ENCODE peak calls at places on chromosomes 6 and 20, in six cellular contexts. L is M059J; Y is nucleus accumbens; O is CD8-positive, alpha-beta memory T cell; V is GM12891; A is GM18507. B is an unnamed sample.

GRCh38 chr6:121222656-121223055 is 111.6 kb downstream of the TBC1D32 start:
- DNase-seq in L (peak), Y (no peak), O (no peak), V (no peak), A (no peak), B (no peak)

GRCh38 chr6:159110013-159110412 is 59.2 kb upstream of the FNDC1 start:
- DNase-seq in L (peak), Y (no peak), O (peak), V (no peak), A (no peak), B (no peak)

GRCh38 chr20:50138479-50139393 is 14.8 kb downstream of the PEDS1 start:
- DNase-seq in L (peak), Y (peak), O (no peak), V (no peak), A (no peak), B (no peak)

GRCh38 chr6:52675372-52675771 is 4.5 kb downstream of the TMEM14A start:
- DNase-seq in L (no peak), Y (no peak), O (no peak), V (no peak), A (no peak), B (no peak)

GRCh38 chr6:127457444-127458064 is 1.6 kb downstream of the KIAA0408 start:
- DNase-seq in L (peak), Y (no peak), O (no peak), V (no peak), A (no peak), B (no peak)

GRCh38 chr20:49892260-49893216 is 22.8 kb downstream of the SPATA2 start:
- DNase-seq in L (no peak), Y (no peak), O (peak), V (no peak), A (no peak), B (no peak)

GRCh38 chr20:3412600-3413392 is 5.3 kb upstream of the DNAAF9 start:
- DNase-seq in L (no peak), Y (no peak), O (no peak), V (no peak), A (no peak), B (no peak)

GRCh38 chr6:21438237-21438985 is 155.1 kb upstream of the SOX4 start:
- DNase-seq in L (peak), Y (no peak), O (no peak), V (peak), A (peak), B (peak)

GRCh38 chr20:49569403-49570115 is 1.6 kb upstream of the PTGIS start:
- DNase-seq in L (no peak), Y (no peak), O (no peak), V (no peak), A (no peak), B (no peak)

GRCh38 chr20:23412026-23412425 is 9.3 kb downstream of the NAPB start:
- DNase-seq in L (no peak), Y (no peak), O (no peak), V (no peak), A (no peak), B (no peak)

GRCh38 chr6:105851181-105851580 is 235.0 kb upstream of the PRDM1 start:
- DNase-seq in L (no peak), Y (no peak), O (no peak), V (no peak), A (no peak), B (no peak)

GRCh38 chr6:89763550-89763949 is 56.0 kb downstream of the MDN1 start:
- DNase-seq in L (peak), Y (no peak), O (no peak), V (no peak), A (no peak), B (no peak)

GRCh38 chr6:80872194-80872950 is 765.9 kb downstream of the BCKDHB start:
- DNase-seq in L (no peak), Y (no peak), O (no peak), V (no peak), A (no peak), B (no peak)

GRCh38 chr6:143135797-143136561 is 75.3 kb downstream of the AIG1 start:
- DNase-seq in L (no peak), Y (no peak), O (no peak), V (no peak), A (no peak), B (no peak)

GRCh38 chr6:166420351-166420750 is 37.6 kb upstream of the MPC1 start:
- DNase-seq in L (peak), Y (no peak), O (peak), V (no peak), A (no peak), B (no peak)

GRCh38 chr20:31485450-31486339 is 10.6 kb downstream of the REM1 start:
- DNase-seq in L (peak), Y (no peak), O (no peak), V (no peak), A (no peak), B (no peak)

GRCh38 chr20:48912065-48912464 is 9.4 kb upstream of the ARFGEF2 start:
- DNase-seq in L (no peak), Y (no peak), O (no peak), V (no peak), A (no peak), B (no peak)

GRCh38 chr6:38350220-38350619 is 289.5 kb downstream of the BTBD9 start:
- DNase-seq in L (no peak), Y (no peak), O (no peak), V (no peak), A (no peak), B (no peak)

GRCh38 chr20:62511300-62511914 is 35.6 kb upstream of the GATA5 start:
- DNase-seq in L (no peak), Y (no peak), O (no peak), V (no peak), A (no peak), B (no peak)

GRCh38 chr6:167568407-167569024 is 243.6 kb downstream of the TTLL2 start:
- DNase-seq in L (no peak), Y (no peak), O (no peak), V (no peak), A (no peak), B (no peak)

GRCh38 chr6:35082046-35082732 is 59.0 kb downstream of the TCP11 start:
- DNase-seq in L (no peak), Y (no peak), O (no peak), V (no peak), A (no peak), B (no peak)

GRCh38 chr6:14549871-14550270 is 432.3 kb downstream of the CD83 start:
- DNase-seq in L (no peak), Y (no peak), O (no peak), V (no peak), A (no peak), B (no peak)

GRCh38 chr20:48722002-48722731 is 105.6 kb downstream of the PREX1 start:
- DNase-seq in L (peak), Y (no peak), O (no peak), V (no peak), A (no peak), B (peak)

GRCh38 chr20:41436679-41437078 is 70.1 kb upstream of the EMILIN3 start:
- DNase-seq in L (peak), Y (no peak), O (no peak), V (no peak), A (no peak), B (no peak)

GRCh38 chr6:22071655-22072054 is 225.2 kb downstream of the PRL start:
- DNase-seq in L (peak), Y (no peak), O (no peak), V (no peak), A (no peak), B (no peak)

GRCh38 chr20:21235346-21235712 is 67.8 kb upstream of the XRN2 start:
- DNase-seq in L (no peak), Y (no peak), O (no peak), V (no peak), A (no peak), B (no peak)

GRCh38 chr6:128179890-128180440 is 279.1 kb upstream of the THEMIS start:
- DNase-seq in L (no peak), Y (no peak), O (no peak), V (no peak), A (no peak), B (no peak)

GRCh38 chr20:45813489-45813888 is 1.0 kb downstream of the UBE2C start:
- DNase-seq in L (no peak), Y (no peak), O (no peak), V (no peak), A (no peak), B (no peak)

GRCh38 chr6:123000244-123000770 is 4.3 kb downstream of the CLVS2 start:
- DNase-seq in L (no peak), Y (no peak), O (no peak), V (no peak), A (no peak), B (no peak)

GRCh38 chr6:45728674-45729073 is 287.0 kb downstream of the CLIC5 start:
- DNase-seq in L (peak), Y (no peak), O (no peak), V (no peak), A (no peak), B (no peak)

GRCh38 chr6:112665815-112666214 is 318.7 kb downstream of the RFPL4B start:
- DNase-seq in L (peak), Y (no peak), O (no peak), V (no peak), A (no peak), B (no peak)

GRCh38 chr6:154298297-154298696 is 58.3 kb downstream of the IPCEF1 start:
- DNase-seq in L (peak), Y (no peak), O (no peak), V (no peak), A (no peak), B (no peak)

GRCh38 chr20:57680131-57680716 is 29.6 kb downstream of the PMEPA1 start:
- DNase-seq in L (peak), Y (no peak), O (no peak), V (no peak), A (peak), B (peak)

GRCh38 chr20:4607287-4607713 is 114.4 kb upstream of the PRND start:
- DNase-seq in L (peak), Y (no peak), O (peak), V (peak), A (no peak), B (peak)

GRCh38 chr6:22318404-22318803 is 21.6 kb upstream of the PRL start:
- DNase-seq in L (no peak), Y (no peak), O (no peak), V (no peak), A (no peak), B (no peak)

GRCh38 chr6:4775591-4776492 is at the start of gene CDYL:
- DNase-seq in L (peak), Y (peak), O (peak), V (peak), A (peak), B (no peak)

GRCh38 chr6:1286972-1287600 is 24.8 kb upstream of the FOXQ1 start:
- DNase-seq in L (peak), Y (no peak), O (no peak), V (no peak), A (no peak), B (no peak)

B was measured in GM12864.